ENCODE peak calls at places on chromosomes 2 and 18, in four cellular contexts. One of them, this sample, is unnamed. For H3K36me3, the result is how much of the 10 kb centered on the place peaks cover.

GRCh38 chr2:25939257-25939668 is 43.0 kb downstream of the KIF3C start:
- DNase-seq in vagina: no peak
- DNase-seq in ovary: no peak
- DNase-seq in colonic mucosa: peak
- DNase-seq in this sample: no peak

GRCh38 chr2:1833726-1834125 is 89.4 kb upstream of the PXDN start:
- DNase-seq in vagina: no peak
- DNase-seq in ovary: no peak
- DNase-seq in colonic mucosa: no peak
- DNase-seq in this sample: no peak

GRCh38 chr2:148023861-148024260 is 3.0 kb downstream of the MBD5 start:
- DNase-seq in vagina: no peak
- DNase-seq in ovary: no peak
- DNase-seq in colonic mucosa: no peak
- DNase-seq in this sample: no peak

GRCh38 chr2:231673348-231673770 is 35.0 kb upstream of the PTMA start:
- DNase-seq in vagina: peak
- DNase-seq in ovary: peak
- DNase-seq in colonic mucosa: peak
- DNase-seq in this sample: no peak

GRCh38 chr2:205220559-205220958 is 461.7 kb upstream of the NRP2 start:
- DNase-seq in vagina: no peak
- DNase-seq in ovary: no peak
- DNase-seq in colonic mucosa: no peak
- DNase-seq in this sample: no peak

GRCh38 chr2:101803945-101804696 is 106.6 kb downstream of the MAP4K4 start:
- DNase-seq in vagina: no peak
- DNase-seq in ovary: no peak
- DNase-seq in colonic mucosa: no peak
- DNase-seq in this sample: no peak

GRCh38 chr2:59276033-59276432 is 1034.9 kb upstream of the FANCL start:
- DNase-seq in vagina: no peak
- DNase-seq in ovary: no peak
- DNase-seq in colonic mucosa: no peak
- DNase-seq in this sample: no peak

GRCh38 chr2:16002575-16002974 is 62.2 kb downstream of the MYCN start:
- DNase-seq in vagina: no peak
- DNase-seq in ovary: no peak
- DNase-seq in colonic mucosa: no peak
- DNase-seq in this sample: no peak

GRCh38 chr2:28765316-28765715 is 13.7 kb downstream of the PPP1CB start:
- DNase-seq in vagina: no peak
- DNase-seq in ovary: no peak
- DNase-seq in colonic mucosa: no peak
- DNase-seq in this sample: no peak

GRCh38 chr2:28822036-28822435 is 11.4 kb downstream of the SPDYA start:
- DNase-seq in vagina: no peak
- DNase-seq in ovary: no peak
- DNase-seq in colonic mucosa: no peak
- DNase-seq in this sample: no peak

GRCh38 chr2:191835539-191836350 is 11.1 kb downstream of the CAVIN2 start:
- DNase-seq in vagina: no peak
- DNase-seq in ovary: no peak
- DNase-seq in colonic mucosa: no peak
- DNase-seq in this sample: no peak

GRCh38 chr18:5890261-5890605 is 5.1 kb downstream of the TMEM200C start:
- DNase-seq in vagina: no peak
- DNase-seq in ovary: no peak
- DNase-seq in colonic mucosa: no peak
- DNase-seq in this sample: no peak

GRCh38 chr2:74735544-74735943 is 81.5 kb downstream of the SEMA4F start:
- DNase-seq in vagina: no peak
- DNase-seq in ovary: no peak
- DNase-seq in colonic mucosa: no peak
- DNase-seq in this sample: no peak

GRCh38 chr2:49459314-49459993 is 305.1 kb upstream of the FSHR start:
- DNase-seq in vagina: no peak
- DNase-seq in ovary: no peak
- DNase-seq in colonic mucosa: no peak
- DNase-seq in this sample: no peak

GRCh38 chr2:49465157-49465831 is 311.0 kb upstream of the FSHR start:
- DNase-seq in vagina: no peak
- DNase-seq in ovary: no peak
- DNase-seq in colonic mucosa: no peak
- DNase-seq in this sample: no peak
- H3K27ac ChIP-seq in vagina: no peak
- H3K27ac ChIP-seq in ovary: no peak
- H3K27ac ChIP-seq in colonic mucosa: no peak
- H3K27ac ChIP-seq in this sample: no peak

GRCh38 chr2:48457227-48457626 is 72.7 kb upstream of the STON1 start:
- DNase-seq in vagina: no peak
- DNase-seq in ovary: no peak
- DNase-seq in colonic mucosa: no peak
- DNase-seq in this sample: no peak
- H3K36me3 ChIP-seq in vagina: under half
- H3K36me3 ChIP-seq in ovary: under half
- H3K36me3 ChIP-seq in colonic mucosa: under half
- H3K36me3 ChIP-seq in this sample: half or more

DNA sequence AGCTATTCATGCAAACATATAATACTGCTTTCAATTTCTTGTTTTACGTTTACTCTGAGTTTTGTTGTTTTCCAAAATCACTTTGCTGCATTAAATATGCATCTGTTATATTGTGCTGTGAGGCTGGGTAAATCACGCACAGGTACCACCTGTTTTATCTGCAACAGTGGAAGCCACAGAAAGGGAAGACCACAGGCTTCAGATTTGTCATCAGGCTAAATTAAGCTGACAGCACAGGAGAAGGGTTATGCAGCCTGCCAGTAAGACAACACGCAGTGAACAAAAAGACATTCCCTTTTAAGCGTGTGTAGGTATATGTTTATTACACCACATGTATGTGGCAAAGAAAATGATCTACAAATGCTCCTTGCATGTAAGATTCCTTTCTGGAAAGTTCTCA is 38.2 kb downstream of the ZNF516 start:
- DNase-seq in vagina: no peak
- DNase-seq in ovary: no peak
- DNase-seq in colonic mucosa: no peak
- DNase-seq in this sample: no peak
- H3K27ac ChIP-seq in vagina: no peak
- H3K27ac ChIP-seq in ovary: no peak
- H3K27ac ChIP-seq in colonic mucosa: no peak
- H3K27ac ChIP-seq in this sample: no peak

GRCh38 chr2:96547751-96548161 is 11.2 kb downstream of the ARID5A start:
- DNase-seq in vagina: no peak
- DNase-seq in ovary: no peak
- DNase-seq in colonic mucosa: no peak
- DNase-seq in this sample: no peak

GRCh38 chr2:96546321-96546720 is 9.8 kb downstream of the ARID5A start:
- DNase-seq in vagina: no peak
- DNase-seq in ovary: no peak
- DNase-seq in colonic mucosa: no peak
- DNase-seq in this sample: no peak

GRCh38 chr2:96548558-96549465 is 12.3 kb downstream of the ARID5A start:
- DNase-seq in vagina: no peak
- DNase-seq in ovary: no peak
- DNase-seq in colonic mucosa: no peak
- DNase-seq in this sample: peak

GRCh38 chr2:96547203-96547641 is 10.7 kb downstream of the ARID5A start:
- DNase-seq in vagina: no peak
- DNase-seq in ovary: no peak
- DNase-seq in colonic mucosa: no peak
- DNase-seq in this sample: no peak

DNA sequence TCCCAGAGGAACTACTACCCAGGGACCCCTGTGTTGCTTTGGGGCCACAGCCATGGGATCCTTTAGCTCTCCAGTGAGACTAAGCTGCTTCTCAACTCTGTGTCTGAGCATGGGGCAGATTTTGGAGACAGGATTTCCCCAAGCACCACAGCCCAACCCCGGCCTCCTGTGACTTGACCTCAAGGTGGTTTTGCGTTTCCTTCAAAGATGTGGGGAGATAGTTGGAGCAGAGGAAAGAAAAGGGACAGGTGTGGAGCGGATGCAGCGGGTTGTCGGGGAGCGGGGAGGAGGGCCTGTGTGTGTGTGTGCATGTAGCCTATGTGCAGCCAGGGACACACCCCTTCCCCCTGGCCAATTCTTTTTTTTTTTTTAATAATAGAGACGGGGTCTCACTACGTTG is 10.2 kb downstream of the ARID5A start:
- DNase-seq in vagina: no peak
- DNase-seq in ovary: no peak
- DNase-seq in colonic mucosa: no peak
- DNase-seq in this sample: no peak
- H3K36me3 ChIP-seq in vagina: under half
- H3K36me3 ChIP-seq in ovary: under half
- H3K36me3 ChIP-seq in colonic mucosa: under half
- H3K36me3 ChIP-seq in this sample: half or more

DNA sequence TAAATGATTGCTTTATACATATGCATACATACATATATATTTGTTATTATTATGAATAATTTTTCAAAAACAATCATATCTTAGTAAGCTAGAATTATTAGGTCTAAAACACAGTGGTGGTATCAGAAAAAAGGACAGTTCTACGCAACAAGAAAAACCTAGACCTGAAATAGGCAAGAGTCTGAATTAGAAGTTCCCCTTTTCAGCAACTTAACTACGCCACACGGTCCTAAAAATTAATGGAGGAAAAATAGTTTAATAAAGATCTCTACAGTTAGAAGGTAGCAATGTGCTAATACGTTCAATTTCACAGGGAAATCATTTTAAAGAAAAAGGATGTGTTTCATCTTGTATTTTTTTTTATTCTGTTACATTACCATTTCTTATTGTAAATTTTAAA is 22.1 kb upstream of the PEX13 start:
- DNase-seq in vagina: no peak
- DNase-seq in ovary: no peak
- DNase-seq in colonic mucosa: no peak
- DNase-seq in this sample: no peak
- H3K27ac ChIP-seq in vagina: no peak
- H3K27ac ChIP-seq in ovary: no peak
- H3K27ac ChIP-seq in colonic mucosa: no peak
- H3K27ac ChIP-seq in this sample: no peak

GRCh38 chr2:9334722-9335121 is 88.6 kb downstream of the ITGB1BP1 start:
- DNase-seq in vagina: no peak
- DNase-seq in ovary: no peak
- DNase-seq in colonic mucosa: no peak
- DNase-seq in this sample: no peak
- H3K36me3 ChIP-seq in vagina: under half
- H3K36me3 ChIP-seq in ovary: under half
- H3K36me3 ChIP-seq in colonic mucosa: under half
- H3K36me3 ChIP-seq in this sample: under half

GRCh38 chr2:54601339-54601738 is 122.1 kb upstream of the EML6 start:
- DNase-seq in vagina: no peak
- DNase-seq in ovary: no peak
- DNase-seq in colonic mucosa: no peak
- DNase-seq in this sample: no peak

GRCh38 chr2:54598347-54599325 is 124.8 kb upstream of the EML6 start:
- DNase-seq in vagina: no peak
- DNase-seq in ovary: no peak
- DNase-seq in colonic mucosa: no peak
- DNase-seq in this sample: no peak

GRCh38 chr2:54599326-54599710 is 124.1 kb upstream of the EML6 start:
- DNase-seq in vagina: no peak
- DNase-seq in ovary: no peak
- DNase-seq in colonic mucosa: no peak
- DNase-seq in this sample: no peak

GRCh38 chr2:54597153-54597827 is 126.2 kb upstream of the EML6 start:
- DNase-seq in vagina: no peak
- DNase-seq in ovary: peak
- DNase-seq in colonic mucosa: peak
- DNase-seq in this sample: no peak

GRCh38 chr2:54599914-54600313 is 123.5 kb upstream of the EML6 start:
- DNase-seq in vagina: no peak
- DNase-seq in ovary: no peak
- DNase-seq in colonic mucosa: peak
- DNase-seq in this sample: peak
- H3K27ac ChIP-seq in vagina: peak
- H3K27ac ChIP-seq in ovary: no peak
- H3K27ac ChIP-seq in colonic mucosa: peak
- H3K27ac ChIP-seq in this sample: peak

GRCh38 chr2:165902929-165903328 is 50.6 kb downstream of the TTC21B start:
- DNase-seq in vagina: no peak
- DNase-seq in ovary: no peak
- DNase-seq in colonic mucosa: no peak
- DNase-seq in this sample: no peak
- H3K36me3 ChIP-seq in vagina: under half
- H3K36me3 ChIP-seq in ovary: under half
- H3K36me3 ChIP-seq in colonic mucosa: under half
- H3K36me3 ChIP-seq in this sample: under half

DNA sequence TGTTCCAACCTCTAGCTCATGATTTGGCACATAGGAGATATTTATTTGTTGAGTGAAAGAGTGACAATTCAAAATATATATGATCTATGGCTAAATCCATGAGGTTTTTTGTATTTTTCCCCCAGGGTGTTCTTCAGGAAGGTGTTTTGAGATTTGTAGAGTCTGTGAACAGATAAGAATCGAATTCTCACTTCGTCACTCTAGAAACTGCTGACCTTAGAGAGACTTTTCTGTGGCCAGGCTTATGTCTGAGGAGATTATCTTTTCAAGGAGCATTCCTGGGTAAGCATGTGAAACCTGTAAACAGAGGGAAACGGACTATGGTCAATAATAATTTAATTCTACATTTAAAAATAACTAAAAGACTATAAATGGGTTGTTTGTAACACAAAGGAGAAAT is 849 bp upstream of the ITGB6 start:
- DNase-seq in vagina: no peak
- DNase-seq in ovary: no peak
- DNase-seq in colonic mucosa: no peak
- DNase-seq in this sample: no peak
- H3K27ac ChIP-seq in vagina: no peak
- H3K27ac ChIP-seq in ovary: no peak
- H3K27ac ChIP-seq in colonic mucosa: no peak
- H3K27ac ChIP-seq in this sample: no peak

This sample was measured in tibial artery.